ENCODE peak calls at places on chromosomes 13 and 19, in eight cellular contexts. W, Y, R, Q, A, L, N and U are unnamed samples.

GRCh38 chr19:19176950-19177349 is 6.9 kb upstream of the MEF2B start:
- DNase-seq in W (peak), Y (no peak), R (no peak), Q (peak), A (no peak), L (no peak), N (no peak), U (no peak)

GRCh38 chr13:113798200-113798811 is 39.3 kb downstream of the TMEM255B start:
- DNase-seq in W (no peak), Y (no peak), R (no peak), Q (no peak), A (no peak), L (no peak), N (no peak), U (no peak)

GRCh38 chr13:112142401-112142930 is 75.5 kb downstream of the SOX1 start:
- DNase-seq in W (no peak), Y (no peak), R (no peak), Q (no peak), A (no peak), L (no peak), N (no peak), U (no peak)

GRCh38 chr19:7477758-7478157 is 11.1 kb downstream of the PEX11G start:
- DNase-seq in W (no peak), Y (no peak), R (no peak), Q (no peak), A (no peak), L (no peak), N (no peak), U (no peak)

GRCh38 chr13:48908381-48909087 is 67.2 kb upstream of the FNDC3A start:
- DNase-seq in W (peak), Y (no peak), R (no peak), Q (peak), A (no peak), L (no peak), N (no peak), U (no peak)

GRCh38 chr13:24627864-24628418 is 52.3 kb upstream of the ATP12A start:
- DNase-seq in W (no peak), Y (no peak), R (no peak), Q (no peak), A (no peak), L (no peak), N (no peak), U (no peak)

GRCh38 chr19:53365899-53366493 is 491 bp downstream of the ZNF525 start:
- DNase-seq in W (no peak), Y (no peak), R (no peak), Q (no peak), A (no peak), L (peak), N (peak), U (no peak)

GRCh38 chr19:6800991-6801396 is 28.5 kb downstream of the VAV1 start:
- DNase-seq in W (peak), Y (peak), R (no peak), Q (peak), A (no peak), L (no peak), N (peak), U (peak)

GRCh38 chr19:38729653-38730469 is 14.4 kb downstream of the CAPN12 start:
- DNase-seq in W (peak), Y (peak), R (peak), Q (peak), A (peak), L (peak), N (no peak), U (peak)

GRCh38 chr13:109802936-109803335 is 16.6 kb upstream of the IRS2 start:
- DNase-seq in W (no peak), Y (no peak), R (no peak), Q (no peak), A (no peak), L (no peak), N (no peak), U (no peak)

GRCh38 chr13:50598338-50598737 is 245.2 kb downstream of the DLEU7 start:
- DNase-seq in W (no peak), Y (no peak), R (no peak), Q (no peak), A (peak), L (no peak), N (no peak), U (no peak)

GRCh38 chr19:38674388-38675133 is 27.1 kb downstream of the ACTN4 start:
- DNase-seq in W (no peak), Y (no peak), R (no peak), Q (peak), A (no peak), L (no peak), N (peak), U (no peak)

GRCh38 chr19:17536957-17537356 is 18.5 kb upstream of the COLGALT1 start:
- DNase-seq in W (no peak), Y (no peak), R (no peak), Q (no peak), A (no peak), L (no peak), N (no peak), U (no peak)

GRCh38 chr19:46040952-46041500 is at the start of gene IGFL4:
- DNase-seq in W (peak), Y (peak), R (no peak), Q (no peak), A (no peak), L (no peak), N (peak), U (no peak)

GRCh38 chr19:53504903-53505302 is 33.0 kb upstream of the ZNF331 start:
- DNase-seq in W (no peak), Y (no peak), R (peak), Q (peak), A (no peak), L (no peak), N (no peak), U (no peak)

GRCh38 chr19:33266971-33267484 is 35.3 kb downstream of the CEBPA start:
- DNase-seq in W (no peak), Y (no peak), R (no peak), Q (no peak), A (no peak), L (no peak), N (no peak), U (no peak)

DNA sequence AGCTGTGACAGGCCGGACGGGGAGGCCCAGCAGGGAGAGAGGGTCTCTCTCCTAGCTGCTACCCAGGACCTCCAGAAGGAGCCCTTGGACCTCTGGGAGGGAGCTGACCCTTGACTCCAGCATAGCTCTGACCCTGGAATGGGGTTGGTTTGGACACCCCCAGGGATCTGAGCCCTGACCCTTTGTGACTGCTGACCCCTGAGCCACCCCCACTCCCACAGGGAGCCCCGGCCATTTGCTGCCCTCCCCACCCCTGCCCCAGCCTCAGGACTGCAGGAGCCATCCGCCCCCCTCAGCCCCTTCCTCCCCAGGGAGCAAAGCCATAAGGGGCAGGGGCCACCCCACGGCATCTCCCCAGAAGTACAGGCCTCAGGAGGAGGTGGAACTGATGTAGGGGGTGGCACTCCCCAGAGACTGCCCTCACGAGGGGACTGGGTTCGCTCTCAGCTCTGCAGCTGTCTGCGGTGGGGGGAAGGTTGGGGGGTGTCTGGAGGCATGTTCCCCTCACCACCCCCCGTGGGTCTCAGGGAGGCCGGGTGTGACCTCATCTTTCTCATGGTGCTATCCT is 7.0 kb downstream of the COX6B2 start:
- DNase-seq in W (no peak), Y (no peak), R (no peak), Q (no peak), A (no peak), L (no peak), N (no peak), U (no peak)
- TF ChIP-seq CTCF in W (no peak), Y (no peak), R (no peak), Q (no peak), A (no peak), L (no peak), N (no peak), U (no peak)

GRCh38 chr13:73038064-73038463 is 20.7 kb upstream of the KLF5 start:
- DNase-seq in W (no peak), Y (no peak), R (no peak), Q (no peak), A (no peak), L (no peak), N (no peak), U (no peak)

GRCh38 chr13:73036566-73036965 is 22.2 kb upstream of the KLF5 start:
- DNase-seq in W (no peak), Y (no peak), R (no peak), Q (no peak), A (no peak), L (no peak), N (no peak), U (no peak)

GRCh38 chr13:73040968-73041580 is 17.7 kb upstream of the KLF5 start:
- DNase-seq in W (peak), Y (no peak), R (no peak), Q (no peak), A (no peak), L (no peak), N (no peak), U (no peak)

GRCh38 chr13:73040479-73040878 is 18.3 kb upstream of the KLF5 start:
- DNase-seq in W (peak), Y (no peak), R (no peak), Q (no peak), A (no peak), L (no peak), N (no peak), U (no peak)

GRCh38 chr13:73039201-73040108 is 19.4 kb upstream of the KLF5 start:
- DNase-seq in W (no peak), Y (no peak), R (no peak), Q (no peak), A (no peak), L (no peak), N (no peak), U (no peak)
- TF ChIP-seq CTCF in W (no peak), Y (no peak), R (no peak), Q (no peak), A (no peak), L (no peak), N (peak), U (no peak)

DNA sequence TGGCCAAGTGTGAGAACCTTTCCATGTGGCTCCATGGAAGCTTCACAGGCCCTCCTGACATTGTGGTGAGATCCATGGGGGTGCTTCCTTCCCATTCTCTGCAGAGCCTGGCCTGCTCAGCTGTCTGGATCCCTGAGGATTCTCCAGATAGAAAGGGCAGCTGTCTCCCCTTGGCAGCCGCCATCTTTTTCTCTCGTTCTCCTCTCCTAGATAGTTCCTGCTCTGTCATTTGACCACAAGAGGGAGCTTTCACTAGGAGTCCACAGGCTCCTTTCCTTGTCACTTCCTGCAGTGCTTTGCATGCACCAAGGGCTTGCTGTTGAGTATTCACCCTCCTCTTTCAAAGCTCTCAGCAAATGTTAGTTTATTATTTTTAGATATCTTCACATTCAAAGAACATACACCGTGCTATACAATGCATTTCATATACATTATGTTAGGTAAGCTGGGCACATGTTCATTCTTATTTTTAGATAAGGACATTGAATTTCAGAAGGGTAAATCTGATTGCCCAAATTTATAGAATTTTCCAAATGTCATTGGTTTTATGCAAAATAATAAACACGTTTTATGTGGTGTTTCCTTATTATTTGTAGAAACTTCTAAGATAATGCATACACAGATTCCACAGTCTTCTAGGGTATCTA is 133.2 kb downstream of the FRY start:
- DNase-seq in W (peak), Y (peak), R (no peak), Q (peak), A (no peak), L (peak), N (no peak), U (no peak)
- TF ChIP-seq CTCF in W (peak), Y (peak), R (no peak), Q (peak), A (no peak), L (peak), N (peak), U (no peak)

GRCh38 chr13:101576977-101577376 is 124.5 kb downstream of the ITGBL1 start:
- DNase-seq in W (no peak), Y (no peak), R (no peak), Q (no peak), A (no peak), L (no peak), N (no peak), U (no peak)
- TF ChIP-seq CTCF in W (no peak), Y (peak), R (no peak), Q (no peak), A (no peak), L (no peak), N (no peak), U (no peak)

GRCh38 chr19:49127674-49128544 is 8.6 kb downstream of the PPFIA3 start:
- DNase-seq in W (peak), Y (peak), R (peak), Q (peak), A (peak), L (peak), N (peak), U (peak)
- TF ChIP-seq CTCF in W (peak), Y (no peak), R (peak), Q (peak), A (no peak), L (no peak), N (peak), U (no peak)

GRCh38 chr13:22137361-22138050 is 466.6 kb downstream of the FGF9 start:
- DNase-seq in W (no peak), Y (no peak), R (no peak), Q (no peak), A (no peak), L (no peak), N (no peak), U (no peak)

GRCh38 chr13:22130254-22130653 is 459.4 kb downstream of the FGF9 start:
- DNase-seq in W (no peak), Y (no peak), R (no peak), Q (no peak), A (no peak), L (no peak), N (no peak), U (no peak)

GRCh38 chr13:22135446-22135845 is 464.6 kb downstream of the FGF9 start:
- DNase-seq in W (no peak), Y (no peak), R (no peak), Q (no peak), A (no peak), L (no peak), N (no peak), U (no peak)

GRCh38 chr13:22138947-22139346 is 468.1 kb downstream of the FGF9 start:
- DNase-seq in W (no peak), Y (no peak), R (no peak), Q (no peak), A (no peak), L (no peak), N (no peak), U (no peak)

DNA sequence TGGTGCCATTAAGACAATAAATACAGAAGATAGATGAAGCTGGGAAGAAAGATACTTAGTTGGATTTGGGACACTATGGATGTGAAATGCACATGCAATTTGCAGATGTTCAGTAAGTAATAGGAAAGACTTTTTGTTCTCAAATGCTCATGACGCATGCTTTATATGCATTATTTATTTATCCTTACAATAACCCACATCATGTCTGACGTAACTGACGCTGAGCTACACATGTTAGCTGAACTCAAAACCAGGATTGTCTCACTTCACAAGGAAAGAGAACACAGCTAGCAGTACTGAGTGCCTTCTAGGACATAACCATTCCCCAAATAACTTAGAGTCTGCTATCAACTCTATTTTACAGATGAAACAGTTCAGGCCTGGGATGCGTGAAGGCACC is 463.4 kb downstream of the FGF9 start:
- DNase-seq in W (no peak), Y (no peak), R (no peak), Q (no peak), A (no peak), L (no peak), N (no peak), U (no peak)
- TF ChIP-seq CTCF in W (no peak), Y (no peak), R (no peak), Q (no peak), A (no peak), L (no peak), N (no peak), U (no peak)

GRCh38 chr19:50327461-50328256 is 1.5 kb downstream of the KCNC3 start:
- DNase-seq in W (no peak), Y (no peak), R (no peak), Q (no peak), A (no peak), L (no peak), N (no peak), U (no peak)
- TF ChIP-seq CTCF in W (no peak), Y (no peak), R (no peak), Q (no peak), A (no peak), L (no peak), N (no peak), U (no peak)

DNA sequence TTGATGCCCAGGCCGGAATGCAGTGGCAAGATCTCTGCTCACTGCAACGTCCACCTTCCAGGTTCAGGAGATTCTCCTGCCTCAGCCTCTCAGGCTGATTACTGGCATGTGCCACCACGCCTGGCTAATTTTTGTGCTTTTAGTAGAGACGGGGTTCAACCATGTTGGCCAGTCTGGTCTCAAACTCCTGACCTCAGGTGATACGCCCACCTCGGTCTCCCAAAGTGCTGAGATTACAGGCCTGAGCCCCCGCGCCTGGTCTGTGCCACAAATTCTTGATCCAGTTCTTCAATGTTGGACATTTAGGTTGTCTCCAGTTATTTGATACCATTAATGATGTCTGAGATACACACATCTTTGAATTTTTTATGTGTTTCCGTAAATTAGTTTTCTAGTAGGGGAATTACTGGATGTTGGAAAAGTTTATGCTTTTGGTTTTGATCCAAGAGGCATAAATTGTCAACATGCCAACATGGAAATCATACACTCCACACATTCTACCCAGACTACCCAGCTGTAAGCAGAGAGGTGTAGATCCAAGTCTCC is 525 bp upstream of the COG3 start:
- DNase-seq in W (no peak), Y (no peak), R (no peak), Q (no peak), A (no peak), L (no peak), N (no peak), U (no peak)
- TF ChIP-seq CTCF in W (no peak), Y (peak), R (no peak), Q (peak), A (no peak), L (no peak), N (no peak), U (no peak)

GRCh38 chr19:3852614-3853254 is 16.1 kb downstream of the ZFR2 start:
- DNase-seq in W (peak), Y (peak), R (no peak), Q (peak), A (peak), L (no peak), N (peak), U (peak)
- TF ChIP-seq CTCF in W (no peak), Y (peak), R (no peak), Q (peak), A (peak), L (no peak), N (peak), U (peak)